ENCODE peak calls at places on chromosomes 12 and 14, in five cellular contexts. R, F, U, W and X are unnamed samples.

GRCh38 chr12:52181757-52182156 is 10.1 kb downstream of the KRT80 start:
- DNase-seq in F (peak; percentile 87), R (no peak), W (no peak), U (no peak), X (peak; percentile 85)

GRCh38 chr12:51391047-51391837 is at the start of gene GALNT6:
- DNase-seq in U (peak; percentile 54), F (peak; percentile 51), W (peak; percentile 20), R (peak; percentile 67), X (no peak)

GRCh38 chr12:31362759-31363415 is 36.9 kb upstream of the SINHCAF start:
- DNase-seq in W (no peak), R (no peak), F (no peak), U (no peak), X (no peak)

GRCh38 chr12:49342914-49343731 is 3.6 kb upstream of the DNAJC22 start:
- DNase-seq in U (no peak), F (peak; percentile 32), R (peak; percentile 24), W (no peak), X (no peak)

GRCh38 chr14:30551460-30551859 is 7.5 kb upstream of the G2E3 start:
- DNase-seq in R (no peak), U (no peak), F (peak; percentile 31), W (no peak), X (no peak)

GRCh38 chr12:211142-211465 is 2.9 kb downstream of the SLC6A12 start:
- DNase-seq in F (no peak), W (no peak), U (no peak), R (no peak), X (no peak)

GRCh38 chr12:54879579-54879978 is 25.3 kb downstream of the MUCL1 start:
- DNase-seq in R (no peak), W (no peak), F (peak; percentile 7), U (no peak), X (no peak)

GRCh38 chr14:73422515-73422914 is 35.8 kb downstream of the NUMB start:
- DNase-seq in U (no peak), F (no peak), W (no peak), R (no peak), X (no peak)

GRCh38 chr12:96422192-96422591 is 22.0 kb upstream of the CDK17 start:
- DNase-seq in W (no peak), U (peak; percentile 81), R (no peak), F (peak; percentile 47), X (no peak)

GRCh38 chr14:69505338-69506240 is 21.1 kb downstream of the PLEKHD1 start:
- DNase-seq in U (peak; percentile 6), F (no peak), R (no peak), W (no peak), X (no peak)

GRCh38 chr12:31246470-31246850 is 79.5 kb downstream of the SINHCAF start:
- DNase-seq in U (no peak), W (no peak), R (no peak), F (no peak), X (no peak)

GRCh38 chr12:10184261-10184843 is 5.5 kb downstream of the TMEM52B start:
- DNase-seq in U (no peak), W (no peak), F (peak; percentile 83), R (no peak), X (no peak)

GRCh38 chr12:110686294-110686903 is 2.5 kb downstream of the HVCN1 start:
- DNase-seq in F (no peak), U (no peak), R (no peak), W (no peak), X (no peak)